ENCODE peak calls at places on chromosome 12, in six cellular contexts. U is kidney tubule cell; K is HT-29; D is activated T-cell treated with anti-CD3 and anti-CD28 coated beads for 1 hour; W is neural progenitor cell; E is stimulated activated CD8-positive, alpha-beta memory T cell treated with anti-CD3 and anti-CD28 coated beads, Interleukin-7, amount 100 ng/mL, for 1 hour. S is an unnamed sample.

GRCh38 chr12:24996820-24997219 is 47.9 kb upstream of the BCAT1 start:
- DNase-seq in U (no peak), K (no peak), D (no peak), W (no peak), E (no peak), S (no peak)

GRCh38 chr12:59181378-59181777 is 261.1 kb upstream of the LRIG3 start:
- DNase-seq in U (peak), K (no peak), D (no peak), W (no peak), E (no peak), S (no peak)

GRCh38 chr12:3041558-3042164 is 35.5 kb upstream of the TSPAN9 start:
- DNase-seq in U (peak), K (peak), D (peak), W (peak), E (no peak), S (peak)

GRCh38 chr12:62210422-62210821 is 49.8 kb upstream of the USP15 start:
- DNase-seq in U (peak), K (peak), D (peak), W (peak), E (no peak), S (peak)

GRCh38 chr12:106519587-106519986 is 63.2 kb upstream of the RFX4 start:
- DNase-seq in U (no peak), K (no peak), D (no peak), W (no peak), E (no peak), S (no peak)

GRCh38 chr12:55019784-55020183 is at the start of gene NEUROD4:
- DNase-seq in U (peak), K (peak), D (peak), W (peak), E (no peak), S (peak)

GRCh38 chr12:8912910-8913309 is 1.4 kb upstream of the PHC1 start:
- DNase-seq in U (peak), K (peak), D (no peak), W (peak), E (no peak), S (peak)

GRCh38 chr12:30691122-30691879 is 4.4 kb downstream of the IPO8 start:
- DNase-seq in U (peak), K (peak), D (no peak), W (no peak), E (no peak), S (no peak)

GRCh38 chr12:89345830-89346740 is 6.2 kb downstream of the DUSP6 start:
- DNase-seq in U (peak), K (peak), D (no peak), W (peak), E (no peak), S (peak)

S was measured in iPS-NIHi11.